ENCODE peak calls at places on chromosomes 6 and 20, in four cellular contexts. H, B, F and J are unnamed samples.

GRCh38 chr6:88143768-88144167 is 22.4 kb downstream of the CNR1 start:
- DNase-seq in H (no peak), B (no peak), F (no peak), J (no peak)

GRCh38 chr6:56370591-56371198 is 123.3 kb upstream of the COL21A1 start:
- DNase-seq in H (no peak), B (peak), F (no peak), J (peak)

GRCh38 chr6:81838724-81839425 is 86.4 kb upstream of the TENT5A start:
- DNase-seq in H (no peak), B (no peak), F (no peak), J (no peak)

GRCh38 chr6:82441047-82441770 is 77.6 kb downstream of the TPBG start:
- DNase-seq in H (no peak), B (no peak), F (no peak), J (no peak)

GRCh38 chr6:157381631-157382621 is 936 bp downstream of the ZDHHC14 start:
- DNase-seq in H (peak), B (peak), F (peak), J (peak)

GRCh38 chr6:6003334-6004146 is 3.2 kb downstream of the NRN1 start:
- DNase-seq in H (no peak), B (no peak), F (no peak), J (no peak)

GRCh38 chr20:61758556-61759200 is 307.0 kb downstream of the TAF4 start:
- DNase-seq in H (no peak), B (no peak), F (peak), J (no peak)

GRCh38 chr6:107936162-107936909 is 21.7 kb downstream of the SEC63 start:
- DNase-seq in H (no peak), B (no peak), F (no peak), J (no peak)

GRCh38 chr20:54284928-54285704 is 77.2 kb downstream of the PFDN4 start:
- DNase-seq in H (no peak), B (no peak), F (no peak), J (no peak)